ENCODE peak calls at places on chromosome 3, in nine cellular contexts. One of them, this sample, is unnamed.

GRCh38 chr3:50853936-50854335 is 179.2 kb downstream of the DOCK3 start:
- DNase-seq in ELR: no peak
- DNase-seq in epithelial cell of proximal tubule: no peak
- DNase-seq in type B pancreatic cell: no peak
- DNase-seq in smooth muscle cell of the brain vasculature: no peak
- DNase-seq in PC-9: no peak
- DNase-seq in NAMALWA: no peak
- DNase-seq in NCI-H146: no peak
- DNase-seq in activated CD8-positive, alpha-beta memory T cell treated with anti-CD3 and anti-CD28 coated beads for 1 hour: no peak
- DNase-seq in this sample: no peak

GRCh38 chr3:160739079-160739478 is 17.0 kb upstream of the PPM1L start:
- DNase-seq in PC-9: no peak
- DNase-seq in type B pancreatic cell: no peak
- DNase-seq in smooth muscle cell of the brain vasculature: no peak
- DNase-seq in NAMALWA: no peak
- DNase-seq in ELR: no peak
- DNase-seq in NCI-H146: no peak
- DNase-seq in epithelial cell of proximal tubule: no peak
- DNase-seq in activated CD8-positive, alpha-beta memory T cell treated with anti-CD3 and anti-CD28 coated beads for 1 hour: no peak
- DNase-seq in this sample: no peak

GRCh38 chr3:17140670-17141505 is 256.1 kb downstream of the PLCL2 start:
- DNase-seq in smooth muscle cell of the brain vasculature: no peak
- DNase-seq in activated CD8-positive, alpha-beta memory T cell treated with anti-CD3 and anti-CD28 coated beads for 1 hour: no peak
- DNase-seq in epithelial cell of proximal tubule: no peak
- DNase-seq in NCI-H146: no peak
- DNase-seq in ELR: peak
- DNase-seq in NAMALWA: no peak
- DNase-seq in PC-9: no peak
- DNase-seq in type B pancreatic cell: no peak
- DNase-seq in this sample: peak

GRCh38 chr3:177212278-177212610 is 15.0 kb upstream of the TBL1XR1 start:
- DNase-seq in activated CD8-positive, alpha-beta memory T cell treated with anti-CD3 and anti-CD28 coated beads for 1 hour: no peak
- DNase-seq in smooth muscle cell of the brain vasculature: no peak
- DNase-seq in NAMALWA: no peak
- DNase-seq in epithelial cell of proximal tubule: no peak
- DNase-seq in NCI-H146: peak
- DNase-seq in type B pancreatic cell: no peak
- DNase-seq in PC-9: no peak
- DNase-seq in ELR: no peak
- DNase-seq in this sample: no peak

GRCh38 chr3:2540115-2540514 is 441.4 kb downstream of the CNTN4 start:
- DNase-seq in NCI-H146: no peak
- DNase-seq in type B pancreatic cell: no peak
- DNase-seq in PC-9: no peak
- DNase-seq in smooth muscle cell of the brain vasculature: no peak
- DNase-seq in NAMALWA: no peak
- DNase-seq in ELR: no peak
- DNase-seq in activated CD8-positive, alpha-beta memory T cell treated with anti-CD3 and anti-CD28 coated beads for 1 hour: no peak
- DNase-seq in epithelial cell of proximal tubule: no peak
- DNase-seq in this sample: no peak

GRCh38 chr3:73580343-73580742 is 44.4 kb downstream of the PDZRN3 start:
- DNase-seq in activated CD8-positive, alpha-beta memory T cell treated with anti-CD3 and anti-CD28 coated beads for 1 hour: no peak
- DNase-seq in epithelial cell of proximal tubule: no peak
- DNase-seq in NCI-H146: no peak
- DNase-seq in ELR: peak
- DNase-seq in NAMALWA: no peak
- DNase-seq in type B pancreatic cell: no peak
- DNase-seq in PC-9: no peak
- DNase-seq in smooth muscle cell of the brain vasculature: no peak
- DNase-seq in this sample: peak

GRCh38 chr3:170078620-170079281 is 41.0 kb downstream of the GPR160 start:
- DNase-seq in smooth muscle cell of the brain vasculature: no peak
- DNase-seq in epithelial cell of proximal tubule: no peak
- DNase-seq in PC-9: no peak
- DNase-seq in NCI-H146: no peak
- DNase-seq in NAMALWA: peak
- DNase-seq in ELR: no peak
- DNase-seq in activated CD8-positive, alpha-beta memory T cell treated with anti-CD3 and anti-CD28 coated beads for 1 hour: no peak
- DNase-seq in type B pancreatic cell: no peak
- DNase-seq in this sample: peak

GRCh38 chr3:191804935-191805334 is 344.0 kb downstream of the PYDC2 start:
- DNase-seq in ELR: no peak
- DNase-seq in smooth muscle cell of the brain vasculature: no peak
- DNase-seq in type B pancreatic cell: no peak
- DNase-seq in epithelial cell of proximal tubule: no peak
- DNase-seq in PC-9: no peak
- DNase-seq in NAMALWA: no peak
- DNase-seq in activated CD8-positive, alpha-beta memory T cell treated with anti-CD3 and anti-CD28 coated beads for 1 hour: no peak
- DNase-seq in NCI-H146: no peak
- DNase-seq in this sample: no peak

GRCh38 chr3:136860541-136860940 is 1.5 kb upstream of the NCK1 start:
- DNase-seq in NAMALWA: no peak
- DNase-seq in smooth muscle cell of the brain vasculature: no peak
- DNase-seq in epithelial cell of proximal tubule: no peak
- DNase-seq in ELR: no peak
- DNase-seq in PC-9: peak
- DNase-seq in type B pancreatic cell: no peak
- DNase-seq in NCI-H146: peak
- DNase-seq in activated CD8-positive, alpha-beta memory T cell treated with anti-CD3 and anti-CD28 coated beads for 1 hour: no peak
- DNase-seq in this sample: no peak

GRCh38 chr3:151037746-151038145 is 47.7 kb upstream of the MED12L start:
- DNase-seq in type B pancreatic cell: no peak
- DNase-seq in PC-9: peak
- DNase-seq in smooth muscle cell of the brain vasculature: peak
- DNase-seq in ELR: peak
- DNase-seq in epithelial cell of proximal tubule: peak
- DNase-seq in activated CD8-positive, alpha-beta memory T cell treated with anti-CD3 and anti-CD28 coated beads for 1 hour: no peak
- DNase-seq in NCI-H146: peak
- DNase-seq in NAMALWA: no peak
- DNase-seq in this sample: peak

GRCh38 chr3:107201146-107201545 is 176.1 kb upstream of the CCDC54 start:
- DNase-seq in NCI-H146: no peak
- DNase-seq in ELR: no peak
- DNase-seq in smooth muscle cell of the brain vasculature: no peak
- DNase-seq in epithelial cell of proximal tubule: no peak
- DNase-seq in PC-9: no peak
- DNase-seq in type B pancreatic cell: no peak
- DNase-seq in NAMALWA: no peak
- DNase-seq in activated CD8-positive, alpha-beta memory T cell treated with anti-CD3 and anti-CD28 coated beads for 1 hour: no peak
- DNase-seq in this sample: no peak

GRCh38 chr3:132695422-132695821 is 26.8 kb downstream of the NPHP3 start:
- DNase-seq in type B pancreatic cell: no peak
- DNase-seq in NCI-H146: no peak
- DNase-seq in NAMALWA: no peak
- DNase-seq in activated CD8-positive, alpha-beta memory T cell treated with anti-CD3 and anti-CD28 coated beads for 1 hour: no peak
- DNase-seq in smooth muscle cell of the brain vasculature: no peak
- DNase-seq in epithelial cell of proximal tubule: no peak
- DNase-seq in PC-9: no peak
- DNase-seq in ELR: peak
- DNase-seq in this sample: no peak